ENCODE peak calls at places on chromosomes 12 and 14, in four cellular contexts. One of them, this sample, is unnamed.

GRCh38 chr12:10732554-10732953 is 9.4 kb upstream of the YBX3 start:
- DNase-seq in ovary: no peak
- DNase-seq in lower leg skin: no peak
- DNase-seq in fibroblast of mammary gland: no peak
- DNase-seq in this sample: no peak

GRCh38 chr12:89529738-89530137 is 3.9 kb upstream of the POC1B start:
- DNase-seq in ovary: no peak
- DNase-seq in lower leg skin: no peak
- DNase-seq in fibroblast of mammary gland: peak; percentile 67
- DNase-seq in this sample: peak; percentile 48

GRCh38 chr14:31216359-31216758 is 8.8 kb upstream of the HECTD1 start:
- DNase-seq in ovary: no peak
- DNase-seq in lower leg skin: no peak
- DNase-seq in fibroblast of mammary gland: no peak
- DNase-seq in this sample: no peak

GRCh38 chr14:28603606-28604005 is 163.0 kb upstream of the FOXG1 start:
- DNase-seq in ovary: no peak
- DNase-seq in lower leg skin: no peak
- DNase-seq in fibroblast of mammary gland: peak; percentile 71
- DNase-seq in this sample: no peak

GRCh38 chr14:34682787-34683321 is 31.5 kb downstream of the CFL2 start:
- DNase-seq in ovary: no peak
- DNase-seq in lower leg skin: peak; percentile 40
- DNase-seq in fibroblast of mammary gland: no peak
- DNase-seq in this sample: no peak

GRCh38 chr14:66105819-66106218 is 380.4 kb upstream of the CCDC196 start:
- DNase-seq in ovary: no peak
- DNase-seq in lower leg skin: no peak
- DNase-seq in fibroblast of mammary gland: peak; percentile 56
- DNase-seq in this sample: no peak

GRCh38 chr14:104426771-104427125 is 152.8 kb upstream of the C14orf180 start:
- DNase-seq in ovary: no peak
- DNase-seq in lower leg skin: peak; percentile 46
- DNase-seq in fibroblast of mammary gland: no peak
- DNase-seq in this sample: no peak

GRCh38 chr14:69522026-69522425 is 37.5 kb downstream of the PLEKHD1 start:
- DNase-seq in ovary: no peak
- DNase-seq in lower leg skin: no peak
- DNase-seq in fibroblast of mammary gland: no peak
- DNase-seq in this sample: no peak

GRCh38 chr12:104423273-104423672 is 33.5 kb upstream of the CHST11 start:
- DNase-seq in ovary: no peak
- DNase-seq in lower leg skin: no peak
- DNase-seq in fibroblast of mammary gland: no peak
- DNase-seq in this sample: no peak

GRCh38 chr12:116065561-116065960 is 211.9 kb downstream of the MED13L start:
- DNase-seq in ovary: no peak
- DNase-seq in lower leg skin: no peak
- DNase-seq in fibroblast of mammary gland: peak; percentile 53
- DNase-seq in this sample: no peak

DNA sequence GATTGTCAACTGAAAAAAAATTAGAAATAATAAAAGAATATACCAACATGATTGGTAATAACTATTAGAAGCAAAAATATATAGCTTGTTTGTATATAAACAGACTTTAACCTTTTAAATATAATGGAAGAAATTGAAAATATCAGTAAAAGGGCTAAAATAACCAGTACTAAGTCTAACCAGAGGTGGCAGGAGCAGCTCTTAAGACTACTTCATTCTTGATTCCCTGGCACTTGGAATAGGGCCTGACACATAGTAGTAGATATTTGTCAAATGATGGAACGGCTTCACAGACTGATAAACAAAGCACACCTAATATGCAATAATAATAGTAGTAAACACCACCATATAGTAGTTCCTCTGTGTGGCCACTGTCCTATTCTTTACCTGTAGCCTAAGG is 9.4 kb downstream of the TMEM63C start:
- DNase-seq in ovary: no peak
- DNase-seq in lower leg skin: no peak
- DNase-seq in fibroblast of mammary gland: no peak
- DNase-seq in this sample: no peak
- TF ChIP-seq CTCF in ovary: no peak
- TF ChIP-seq CTCF in lower leg skin: no peak
- TF ChIP-seq CTCF in fibroblast of mammary gland: no peak
- TF ChIP-seq CTCF in this sample: no peak

GRCh38 chr14:54908230-54908629 is 5.6 kb upstream of the GCH1 start:
- DNase-seq in ovary: no peak
- DNase-seq in lower leg skin: no peak
- DNase-seq in fibroblast of mammary gland: no peak
- DNase-seq in this sample: no peak

GRCh38 chr14:54901380-54902142 is 1.1 kb downstream of the GCH1 start:
- DNase-seq in ovary: no peak
- DNase-seq in lower leg skin: no peak
- DNase-seq in fibroblast of mammary gland: no peak
- DNase-seq in this sample: no peak

GRCh38 chr14:54902143-54902520 is 494 bp downstream of the GCH1 start:
- DNase-seq in ovary: peak; percentile 63
- DNase-seq in lower leg skin: peak; percentile 95
- DNase-seq in fibroblast of mammary gland: peak; percentile 31
- DNase-seq in this sample: peak; percentile 49

GRCh38 chr14:54906075-54906474 is 3.4 kb upstream of the GCH1 start:
- DNase-seq in ovary: no peak
- DNase-seq in lower leg skin: no peak
- DNase-seq in fibroblast of mammary gland: no peak
- DNase-seq in this sample: no peak

DNA sequence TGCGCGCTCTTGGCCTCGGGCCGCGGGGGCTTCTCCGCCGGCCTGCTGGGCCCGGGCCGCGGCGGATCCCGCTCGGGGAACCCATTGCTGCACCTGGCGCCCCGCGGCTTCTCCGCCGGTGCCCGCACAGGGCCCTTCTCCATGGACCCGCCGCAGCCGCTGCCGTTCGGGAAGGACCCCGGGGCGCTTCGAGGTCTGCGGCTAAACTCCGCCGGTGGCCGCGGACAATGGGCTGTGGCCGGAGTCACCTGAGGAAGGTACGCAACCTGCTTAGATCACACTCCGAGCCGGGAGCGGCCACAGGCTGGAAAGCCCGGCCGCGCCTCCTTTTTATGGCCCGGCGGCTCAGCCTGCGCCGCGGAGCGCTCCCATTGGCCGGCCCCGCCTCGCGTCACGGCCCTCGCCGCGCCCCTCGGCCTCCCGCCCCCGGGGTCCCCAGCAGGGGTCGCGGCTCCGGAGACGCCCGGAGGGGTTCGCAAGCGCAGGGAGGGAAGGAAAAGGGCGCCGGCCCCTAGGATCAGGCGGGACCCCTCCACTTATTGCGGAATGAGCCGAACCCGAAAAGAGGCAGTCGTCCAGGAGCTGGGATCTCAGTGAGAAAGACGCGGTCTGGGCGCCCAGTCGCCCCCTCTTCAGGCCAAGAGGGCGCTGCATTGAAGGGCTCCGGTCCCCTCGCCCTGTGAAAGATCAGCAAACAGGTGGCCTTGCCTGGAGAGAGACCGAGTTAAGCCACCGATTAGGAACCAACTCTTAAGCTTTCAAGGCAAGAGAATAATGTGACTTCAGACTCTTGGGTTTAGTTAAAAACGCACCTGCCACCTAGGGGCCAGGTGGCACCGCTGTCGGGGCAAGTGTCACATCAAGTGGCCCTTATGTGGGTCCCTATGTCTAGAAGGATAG is at the start of gene GCH1:
- DNase-seq in ovary: peak; percentile 69
- DNase-seq in lower leg skin: peak; percentile 89
- DNase-seq in fibroblast of mammary gland: no peak
- DNase-seq in this sample: peak; percentile 18
- TF ChIP-seq CTCF in ovary: no peak
- TF ChIP-seq CTCF in lower leg skin: no peak
- TF ChIP-seq CTCF in fibroblast of mammary gland: no peak
- TF ChIP-seq CTCF in this sample: peak; percentile 1

GRCh38 chr12:76948895-76949294 is 70.1 kb upstream of the CSRP2 start:
- DNase-seq in ovary: no peak
- DNase-seq in lower leg skin: no peak
- DNase-seq in fibroblast of mammary gland: no peak
- DNase-seq in this sample: no peak

GRCh38 chr12:76957306-76957705 is 78.5 kb upstream of the CSRP2 start:
- DNase-seq in ovary: no peak
- DNase-seq in lower leg skin: no peak
- DNase-seq in fibroblast of mammary gland: no peak
- DNase-seq in this sample: no peak

GRCh38 chr12:76947270-76947669 is 68.5 kb upstream of the CSRP2 start:
- DNase-seq in ovary: no peak
- DNase-seq in lower leg skin: no peak
- DNase-seq in fibroblast of mammary gland: peak; percentile 15
- DNase-seq in this sample: no peak

DNA sequence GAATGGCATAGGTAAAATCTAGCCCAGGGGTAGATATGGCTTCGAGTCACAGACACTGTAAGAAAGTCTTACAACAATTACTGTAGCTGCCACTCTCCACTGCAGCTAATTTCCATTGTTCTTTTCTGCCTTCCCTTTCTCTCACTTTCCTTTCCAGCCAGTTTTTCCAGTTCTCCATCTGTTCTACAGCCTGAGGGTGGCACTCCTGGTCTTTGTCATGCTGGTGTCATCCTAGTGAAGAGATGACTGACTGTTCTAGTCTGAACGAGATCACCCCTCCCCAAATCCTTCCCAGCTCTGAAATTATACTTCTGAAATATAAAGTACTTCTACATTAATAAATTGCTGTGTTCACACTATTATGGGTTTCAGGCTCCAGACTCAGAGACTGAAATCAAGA is 74.2 kb upstream of the CSRP2 start:
- DNase-seq in ovary: no peak
- DNase-seq in lower leg skin: no peak
- DNase-seq in fibroblast of mammary gland: no peak
- DNase-seq in this sample: no peak
- TF ChIP-seq CTCF in ovary: no peak
- TF ChIP-seq CTCF in lower leg skin: no peak
- TF ChIP-seq CTCF in fibroblast of mammary gland: no peak
- TF ChIP-seq CTCF in this sample: no peak

DNA sequence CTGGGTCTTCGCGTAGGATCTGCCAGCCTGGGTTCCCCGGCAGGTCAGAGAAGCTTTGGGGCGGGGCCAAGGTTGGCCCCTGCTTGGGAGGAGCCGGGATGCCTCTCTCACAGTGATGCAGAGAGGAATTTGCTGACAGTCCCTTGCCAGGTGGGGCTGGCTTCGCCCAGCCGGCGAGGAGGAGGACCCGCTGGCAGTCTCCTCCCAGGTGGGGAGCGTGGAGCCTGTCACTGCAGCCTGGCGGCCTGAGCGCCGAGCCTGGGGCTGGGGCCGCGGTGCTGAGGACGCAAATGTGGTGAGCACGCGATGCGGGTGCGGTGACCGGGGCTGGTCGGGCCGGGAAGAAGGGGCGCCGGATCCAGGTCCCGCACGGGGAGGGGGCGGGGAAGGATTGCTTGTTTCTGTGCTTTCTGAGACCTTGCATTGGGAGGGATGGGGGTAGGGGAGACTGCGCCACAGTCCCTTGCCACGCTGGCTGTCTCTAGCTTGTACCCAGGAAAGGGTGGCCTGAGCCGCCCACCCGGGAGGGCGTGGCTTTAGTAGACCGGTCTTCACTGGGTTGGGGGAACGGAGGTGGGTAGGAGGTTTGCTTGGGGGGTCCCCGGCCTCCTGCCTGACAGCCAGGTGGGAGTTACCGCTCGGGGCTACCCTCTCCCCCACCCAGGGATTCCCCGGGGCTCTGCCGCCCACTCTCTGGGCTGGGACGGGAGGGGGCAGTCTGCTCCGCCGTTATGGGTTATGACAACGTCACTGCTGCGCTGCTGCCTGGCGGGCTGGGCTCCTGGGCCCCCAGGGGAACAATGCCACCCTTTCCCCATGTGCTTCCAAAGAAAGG is at the start of gene TMEM63C:
- DNase-seq in ovary: no peak
- DNase-seq in lower leg skin: no peak
- DNase-seq in fibroblast of mammary gland: no peak
- DNase-seq in this sample: peak; percentile 55
- TF ChIP-seq CTCF in ovary: no peak
- TF ChIP-seq CTCF in lower leg skin: no peak
- TF ChIP-seq CTCF in fibroblast of mammary gland: no peak
- TF ChIP-seq CTCF in this sample: no peak

GRCh38 chr12:77469614-77470333 is 360.9 kb upstream of the NAV3 start:
- DNase-seq in ovary: no peak
- DNase-seq in lower leg skin: no peak
- DNase-seq in fibroblast of mammary gland: no peak
- DNase-seq in this sample: no peak
- TF ChIP-seq CTCF in ovary: no peak
- TF ChIP-seq CTCF in lower leg skin: no peak
- TF ChIP-seq CTCF in fibroblast of mammary gland: no peak
- TF ChIP-seq CTCF in this sample: no peak

GRCh38 chr14:26191123-26191522 is 406.7 kb downstream of the NOVA1 start:
- DNase-seq in ovary: no peak
- DNase-seq in lower leg skin: no peak
- DNase-seq in fibroblast of mammary gland: peak; percentile 60
- DNase-seq in this sample: no peak
- TF ChIP-seq CTCF in ovary: no peak
- TF ChIP-seq CTCF in lower leg skin: no peak
- TF ChIP-seq CTCF in fibroblast of mammary gland: peak; percentile 47
- TF ChIP-seq CTCF in this sample: no peak

GRCh38 chr14:85129907-85130306 is 400.0 kb upstream of the FLRT2 start:
- DNase-seq in ovary: no peak
- DNase-seq in lower leg skin: no peak
- DNase-seq in fibroblast of mammary gland: no peak
- DNase-seq in this sample: no peak

GRCh38 chr14:85131523-85131922 is 398.4 kb upstream of the FLRT2 start:
- DNase-seq in ovary: no peak
- DNase-seq in lower leg skin: no peak
- DNase-seq in fibroblast of mammary gland: no peak
- DNase-seq in this sample: no peak
- TF ChIP-seq CTCF in ovary: no peak
- TF ChIP-seq CTCF in lower leg skin: no peak
- TF ChIP-seq CTCF in fibroblast of mammary gland: no peak
- TF ChIP-seq CTCF in this sample: no peak

DNA sequence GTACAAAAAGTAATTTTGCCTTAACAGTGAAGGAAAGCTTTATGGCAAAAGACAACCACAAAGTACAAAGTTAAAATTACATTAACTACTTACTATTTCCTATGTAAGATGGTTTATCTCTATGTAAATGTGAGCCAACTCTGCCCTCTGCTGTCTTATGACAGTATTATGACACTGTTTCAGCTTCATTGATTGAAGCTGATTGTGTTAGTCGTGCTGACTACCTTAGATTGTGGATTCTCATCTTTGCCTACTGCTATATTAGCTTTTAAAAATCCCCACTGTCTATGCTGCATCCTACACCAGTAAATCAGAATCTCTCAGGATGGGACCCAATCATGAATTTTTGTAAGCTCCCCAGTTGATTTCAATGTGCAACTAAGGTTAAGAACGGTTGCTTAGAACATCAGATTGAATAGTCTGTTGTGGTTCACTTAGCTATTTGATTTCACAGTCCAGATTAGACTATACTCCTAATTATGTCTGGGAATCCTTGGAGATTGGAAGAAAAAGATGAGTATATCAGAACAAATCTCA is 12.2 kb upstream of the SPTB start:
- DNase-seq in ovary: no peak
- DNase-seq in lower leg skin: no peak
- DNase-seq in fibroblast of mammary gland: peak; percentile 75
- DNase-seq in this sample: no peak
- TF ChIP-seq CTCF in ovary: no peak
- TF ChIP-seq CTCF in lower leg skin: no peak
- TF ChIP-seq CTCF in fibroblast of mammary gland: peak; percentile 54
- TF ChIP-seq CTCF in this sample: no peak

GRCh38 chr12:27463826-27464554 is 17.5 kb downstream of the SMCO2 start:
- DNase-seq in ovary: peak; percentile 85
- DNase-seq in lower leg skin: no peak
- DNase-seq in fibroblast of mammary gland: peak; percentile 90
- DNase-seq in this sample: no peak
- TF ChIP-seq CTCF in ovary: no peak
- TF ChIP-seq CTCF in lower leg skin: no peak
- TF ChIP-seq CTCF in fibroblast of mammary gland: no peak
- TF ChIP-seq CTCF in this sample: no peak

This sample was measured in HL-60.